ENCODE peak calls at places on chromosomes 5 and 9, in six cellular contexts. One of them, this sample, is unnamed.

GRCh38 chr9:18723366-18723765 is 249.4 kb downstream of the ADAMTSL1 start:
- DNase-seq in endothelial cell: no peak
- DNase-seq in HCT116: no peak
- DNase-seq in uterus: no peak
- DNase-seq in left ventricle myocardium inferior: no peak
- DNase-seq in AG09309: no peak
- DNase-seq in this sample: no peak

GRCh38 chr5:77778881-77779438 is 2.8 kb upstream of the TBCA start:
- DNase-seq in endothelial cell: no peak
- DNase-seq in HCT116: no peak
- DNase-seq in uterus: no peak
- DNase-seq in left ventricle myocardium inferior: no peak
- DNase-seq in AG09309: no peak
- DNase-seq in this sample: no peak

GRCh38 chr9:82404484-82405280 is 416.1 kb downstream of the SPATA31D1 start:
- DNase-seq in endothelial cell: no peak
- DNase-seq in HCT116: no peak
- DNase-seq in uterus: peak
- DNase-seq in left ventricle myocardium inferior: no peak
- DNase-seq in AG09309: no peak
- DNase-seq in this sample: no peak

GRCh38 chr5:126446498-126447224 is 23.5 kb downstream of the GRAMD2B start:
- DNase-seq in endothelial cell: no peak
- DNase-seq in HCT116: peak
- DNase-seq in uterus: no peak
- DNase-seq in left ventricle myocardium inferior: no peak
- DNase-seq in AG09309: peak
- DNase-seq in this sample: no peak

GRCh38 chr5:130740047-130740569 is 424.9 kb downstream of the HINT1 start:
- DNase-seq in endothelial cell: no peak
- DNase-seq in HCT116: no peak
- DNase-seq in uterus: no peak
- DNase-seq in left ventricle myocardium inferior: no peak
- DNase-seq in AG09309: no peak
- DNase-seq in this sample: no peak

GRCh38 chr5:147782053-147783028 is at the start of gene JAKMIP2:
- DNase-seq in endothelial cell: peak
- DNase-seq in HCT116: no peak
- DNase-seq in uterus: peak
- DNase-seq in left ventricle myocardium inferior: peak
- DNase-seq in AG09309: no peak
- DNase-seq in this sample: peak

GRCh38 chr5:68088302-68088701 is 127.3 kb upstream of the PIK3R1 start:
- DNase-seq in endothelial cell: no peak
- DNase-seq in HCT116: no peak
- DNase-seq in uterus: no peak
- DNase-seq in left ventricle myocardium inferior: no peak
- DNase-seq in AG09309: peak
- DNase-seq in this sample: no peak

GRCh38 chr9:82031538-82032280 is 43.1 kb downstream of the SPATA31D1 start:
- DNase-seq in endothelial cell: no peak
- DNase-seq in HCT116: peak
- DNase-seq in uterus: peak
- DNase-seq in left ventricle myocardium inferior: peak
- DNase-seq in AG09309: peak
- DNase-seq in this sample: no peak

GRCh38 chr5:111227805-111228204 is 3.6 kb downstream of the CAMK4 start:
- DNase-seq in endothelial cell: peak
- DNase-seq in HCT116: no peak
- DNase-seq in uterus: no peak
- DNase-seq in left ventricle myocardium inferior: no peak
- DNase-seq in AG09309: peak
- DNase-seq in this sample: no peak

GRCh38 chr5:54217826-54218503 is 92.4 kb downstream of the ARL15 start:
- DNase-seq in endothelial cell: peak
- DNase-seq in HCT116: peak
- DNase-seq in uterus: peak
- DNase-seq in left ventricle myocardium inferior: no peak
- DNase-seq in AG09309: peak
- DNase-seq in this sample: no peak

GRCh38 chr9:130343445-130343918 is 77.9 kb downstream of the HMCN2 start:
- DNase-seq in endothelial cell: peak
- DNase-seq in HCT116: no peak
- DNase-seq in uterus: no peak
- DNase-seq in left ventricle myocardium inferior: no peak
- DNase-seq in AG09309: no peak
- DNase-seq in this sample: no peak

GRCh38 chr9:72997387-72997995 is 44.6 kb upstream of the ALDH1A1 start:
- DNase-seq in endothelial cell: no peak
- DNase-seq in HCT116: no peak
- DNase-seq in uterus: no peak
- DNase-seq in left ventricle myocardium inferior: no peak
- DNase-seq in AG09309: no peak
- DNase-seq in this sample: peak

GRCh38 chr5:159338143-159338542 is 7.9 kb upstream of the IL12B start:
- DNase-seq in endothelial cell: no peak
- DNase-seq in HCT116: no peak
- DNase-seq in uterus: no peak
- DNase-seq in left ventricle myocardium inferior: no peak
- DNase-seq in AG09309: no peak
- DNase-seq in this sample: no peak

GRCh38 chr5:67416133-67416937 is 219.7 kb upstream of the CD180 start:
- DNase-seq in endothelial cell: no peak
- DNase-seq in HCT116: no peak
- DNase-seq in uterus: no peak
- DNase-seq in left ventricle myocardium inferior: no peak
- DNase-seq in AG09309: no peak
- DNase-seq in this sample: no peak

GRCh38 chr5:175698401-175699115 is 40.7 kb downstream of the HRH2 start:
- DNase-seq in endothelial cell: no peak
- DNase-seq in HCT116: no peak
- DNase-seq in uterus: no peak
- DNase-seq in left ventricle myocardium inferior: no peak
- DNase-seq in AG09309: no peak
- DNase-seq in this sample: no peak

GRCh38 chr9:122777935-122778671 is 10.6 kb upstream of the OR5C1 start:
- DNase-seq in endothelial cell: no peak
- DNase-seq in HCT116: no peak
- DNase-seq in uterus: no peak
- DNase-seq in left ventricle myocardium inferior: no peak
- DNase-seq in AG09309: peak
- DNase-seq in this sample: no peak

GRCh38 chr5:155822177-155822576 is 504.8 kb upstream of the SGCD start:
- DNase-seq in endothelial cell: no peak
- DNase-seq in HCT116: no peak
- DNase-seq in uterus: no peak
- DNase-seq in left ventricle myocardium inferior: no peak
- DNase-seq in AG09309: no peak
- DNase-seq in this sample: no peak

GRCh38 chr9:18979367-18979766 is 53.6 kb downstream of the SAXO1 start:
- DNase-seq in endothelial cell: no peak
- DNase-seq in HCT116: no peak
- DNase-seq in uterus: no peak
- DNase-seq in left ventricle myocardium inferior: no peak
- DNase-seq in AG09309: no peak
- DNase-seq in this sample: no peak

GRCh38 chr9:95796029-95796428 is 79.5 kb upstream of the ERCC6L2 start:
- DNase-seq in endothelial cell: no peak
- DNase-seq in HCT116: no peak
- DNase-seq in uterus: no peak
- DNase-seq in left ventricle myocardium inferior: no peak
- DNase-seq in AG09309: no peak
- DNase-seq in this sample: no peak

GRCh38 chr9:99783799-99784198 is 37.9 kb upstream of the NR4A3 start:
- DNase-seq in endothelial cell: no peak
- DNase-seq in HCT116: no peak
- DNase-seq in uterus: no peak
- DNase-seq in left ventricle myocardium inferior: no peak
- DNase-seq in AG09309: no peak
- DNase-seq in this sample: no peak

GRCh38 chr5:124519396-124519795 is 227.0 kb downstream of the ZNF608 start:
- DNase-seq in endothelial cell: no peak
- DNase-seq in HCT116: no peak
- DNase-seq in uterus: peak
- DNase-seq in left ventricle myocardium inferior: no peak
- DNase-seq in AG09309: peak
- DNase-seq in this sample: no peak

GRCh38 chr5:142327111-142327842 is 2.5 kb upstream of the SPRY4 start:
- DNase-seq in endothelial cell: no peak
- DNase-seq in HCT116: no peak
- DNase-seq in uterus: no peak
- DNase-seq in left ventricle myocardium inferior: no peak
- DNase-seq in AG09309: peak
- DNase-seq in this sample: no peak

GRCh38 chr5:148807845-148808244 is 18.6 kb upstream of the ADRB2 start:
- DNase-seq in endothelial cell: no peak
- DNase-seq in HCT116: no peak
- DNase-seq in uterus: no peak
- DNase-seq in left ventricle myocardium inferior: no peak
- DNase-seq in AG09309: no peak
- DNase-seq in this sample: peak

GRCh38 chr9:101458955-101459631 is 23.5 kb upstream of the ALDOB start:
- DNase-seq in endothelial cell: peak
- DNase-seq in HCT116: peak
- DNase-seq in uterus: no peak
- DNase-seq in left ventricle myocardium inferior: no peak
- DNase-seq in AG09309: peak
- DNase-seq in this sample: no peak

DNA sequence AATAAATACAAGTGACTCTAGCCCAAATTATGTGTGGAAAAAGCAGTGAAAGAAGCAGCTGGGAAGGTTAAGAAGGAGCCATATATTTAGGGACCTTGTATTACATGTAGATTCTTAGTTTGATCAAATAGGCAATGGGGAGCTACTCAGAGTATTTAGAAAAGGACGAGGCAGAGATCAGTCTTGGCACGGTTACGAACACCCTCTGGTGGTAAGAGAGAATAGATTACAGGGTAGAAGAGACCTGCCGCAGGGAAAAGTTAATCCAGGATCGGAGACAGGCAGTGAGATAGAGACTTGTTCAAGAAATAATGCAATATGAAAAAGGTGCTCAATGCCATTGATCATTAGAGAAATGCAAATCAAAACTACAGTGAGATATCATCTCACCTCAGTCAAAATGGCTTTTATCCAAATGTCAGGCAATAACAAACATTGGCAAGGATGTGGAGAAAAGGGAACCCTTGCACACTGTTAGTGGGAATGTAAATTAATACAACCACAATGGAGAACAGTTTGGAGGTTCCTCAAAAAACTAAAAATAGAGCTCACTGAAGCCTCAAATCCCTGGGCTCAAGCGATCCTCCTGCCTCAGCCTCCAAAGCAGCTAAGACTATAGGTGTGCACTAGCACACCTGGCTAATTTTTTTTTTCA is 12.0 kb downstream of the INIP start:
- DNase-seq in endothelial cell: peak
- DNase-seq in HCT116: no peak
- DNase-seq in uterus: peak
- DNase-seq in left ventricle myocardium inferior: no peak
- DNase-seq in AG09309: no peak
- DNase-seq in this sample: no peak
- TF ChIP-seq CTCF in endothelial cell: peak
- TF ChIP-seq CTCF in HCT116: peak
- TF ChIP-seq CTCF in uterus: peak
- TF ChIP-seq CTCF in left ventricle myocardium inferior: peak
- TF ChIP-seq CTCF in AG09309: peak
- TF ChIP-seq CTCF in this sample: peak

DNA sequence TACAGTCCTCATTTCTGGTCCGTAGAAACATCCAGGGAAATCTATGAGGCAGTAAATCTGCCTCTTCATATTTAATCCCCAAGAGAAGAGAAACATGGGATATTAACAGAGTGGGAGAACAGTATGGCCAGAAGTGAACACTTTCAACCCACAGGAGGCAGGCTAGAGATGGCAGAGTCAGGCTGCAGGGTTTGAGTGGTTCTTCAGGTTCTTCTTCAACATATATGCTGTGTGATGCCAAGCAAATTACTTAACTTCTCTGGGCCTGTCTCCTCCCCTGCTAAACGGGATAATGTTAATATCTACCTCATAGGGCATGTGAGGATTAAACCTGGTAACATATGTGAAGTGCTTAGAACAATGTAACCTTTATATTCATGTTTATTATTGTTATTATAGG is 321.8 kb downstream of the PSAT1 start:
- DNase-seq in endothelial cell: no peak
- DNase-seq in HCT116: no peak
- DNase-seq in uterus: no peak
- DNase-seq in left ventricle myocardium inferior: no peak
- DNase-seq in AG09309: no peak
- DNase-seq in this sample: no peak
- TF ChIP-seq CTCF in endothelial cell: no peak
- TF ChIP-seq CTCF in HCT116: no peak
- TF ChIP-seq CTCF in uterus: no peak
- TF ChIP-seq CTCF in left ventricle myocardium inferior: no peak
- TF ChIP-seq CTCF in AG09309: no peak
- TF ChIP-seq CTCF in this sample: no peak

DNA sequence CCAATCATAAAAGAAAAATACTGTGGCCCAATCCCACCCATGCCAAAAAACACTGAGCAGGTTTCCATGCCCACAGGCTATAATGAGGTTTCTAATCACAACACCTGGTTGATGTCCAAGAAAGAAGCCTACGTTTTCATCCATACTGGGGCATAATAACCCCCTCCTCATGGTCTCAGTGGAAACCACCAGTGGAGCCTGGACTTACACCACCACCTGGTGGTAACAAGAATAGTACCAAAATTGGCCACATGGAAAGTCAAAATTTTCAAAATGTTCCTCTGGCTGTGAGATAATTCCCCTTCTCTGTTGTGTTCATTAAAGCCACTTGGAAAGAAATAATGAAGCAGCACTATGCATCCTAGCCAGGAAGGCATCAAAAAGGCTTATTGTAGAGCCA is 687.3 kb upstream of the ST8SIA4 start:
- DNase-seq in endothelial cell: no peak
- DNase-seq in HCT116: peak
- DNase-seq in uterus: no peak
- DNase-seq in left ventricle myocardium inferior: no peak
- DNase-seq in AG09309: no peak
- DNase-seq in this sample: no peak
- TF ChIP-seq CTCF in endothelial cell: peak
- TF ChIP-seq CTCF in HCT116: peak
- TF ChIP-seq CTCF in uterus: no peak
- TF ChIP-seq CTCF in left ventricle myocardium inferior: no peak
- TF ChIP-seq CTCF in AG09309: peak
- TF ChIP-seq CTCF in this sample: peak

GRCh38 chr9:90888941-90889340 is 87.3 kb downstream of the SYK start:
- DNase-seq in endothelial cell: no peak
- DNase-seq in HCT116: no peak
- DNase-seq in uterus: no peak
- DNase-seq in left ventricle myocardium inferior: no peak
- DNase-seq in AG09309: no peak
- DNase-seq in this sample: no peak

GRCh38 chr9:90894956-90895687 is 93.5 kb downstream of the SYK start:
- DNase-seq in endothelial cell: peak
- DNase-seq in HCT116: no peak
- DNase-seq in uterus: no peak
- DNase-seq in left ventricle myocardium inferior: no peak
- DNase-seq in AG09309: no peak
- DNase-seq in this sample: no peak

GRCh38 chr9:90891656-90892055 is 90.0 kb downstream of the SYK start:
- DNase-seq in endothelial cell: no peak
- DNase-seq in HCT116: no peak
- DNase-seq in uterus: no peak
- DNase-seq in left ventricle myocardium inferior: no peak
- DNase-seq in AG09309: no peak
- DNase-seq in this sample: no peak

GRCh38 chr9:90893706-90894105 is 92.1 kb downstream of the SYK start:
- DNase-seq in endothelial cell: no peak
- DNase-seq in HCT116: no peak
- DNase-seq in uterus: no peak
- DNase-seq in left ventricle myocardium inferior: no peak
- DNase-seq in AG09309: no peak
- DNase-seq in this sample: no peak

GRCh38 chr9:90890146-90890545 is 88.5 kb downstream of the SYK start:
- DNase-seq in endothelial cell: peak
- DNase-seq in HCT116: no peak
- DNase-seq in uterus: no peak
- DNase-seq in left ventricle myocardium inferior: no peak
- DNase-seq in AG09309: no peak
- DNase-seq in this sample: no peak
- TF ChIP-seq CTCF in endothelial cell: peak
- TF ChIP-seq CTCF in HCT116: peak
- TF ChIP-seq CTCF in uterus: no peak
- TF ChIP-seq CTCF in left ventricle myocardium inferior: no peak
- TF ChIP-seq CTCF in AG09309: no peak
- TF ChIP-seq CTCF in this sample: no peak